ENCODE peak calls at places on chromosomes 4 and X, in six cellular contexts. Z is H1, O is NT2/D1, F is GM12878, I is HepG2, V is HCT116. R is an unnamed sample.

GRCh38 chrX:51614353-51614752 is 4.4 kb downstream of the CENPVL3 start:
- DNase-seq in V (peak; percentile 6), O (peak; percentile 13), F (no peak), Z (no peak), I (peak; percentile 2), R (peak; percentile 30)

GRCh38 chr4:23153076-23153475 is 460.3 kb downstream of the GBA3 start:
- DNase-seq in Z (no peak), F (no peak), O (no peak), I (no peak), V (no peak), R (no peak)

GRCh38 chrX:15269618-15270521 is at the start of gene ASB9:
- DNase-seq in F (no peak), Z (no peak), I (peak; percentile 78), V (peak; percentile 39), O (no peak), R (no peak)

GRCh38 chr4:74370912-74371311 is 6.0 kb downstream of the EREG start:
- DNase-seq in V (peak; percentile 70), I (peak; percentile 65), O (no peak), Z (no peak), F (no peak), R (peak; percentile 24)

GRCh38 chr4:40434126-40434692 is 99.1 kb downstream of the CHRNA9 start:
- DNase-seq in Z (no peak), V (no peak), F (no peak), I (no peak), O (peak; percentile 1), R (no peak)

GRCh38 chrX:38961936-38962335 is 160.7 kb downstream of the MID1IP1 start:
- DNase-seq in I (no peak), O (no peak), V (no peak), Z (no peak), F (no peak), R (no peak)

GRCh38 chrX:40155617-40156471 is 58.1 kb upstream of the BCOR start:
- DNase-seq in V (no peak), O (no peak), F (no peak), Z (no peak), I (no peak), R (peak; percentile 53)

GRCh38 chr4:174437324-174437723 is 85.0 kb downstream of the HPGD start:
- DNase-seq in V (no peak), Z (no peak), I (no peak), O (no peak), F (no peak), R (no peak)

GRCh38 chr4:183971938-183972490 is 66.9 kb downstream of the STOX2 start:
- DNase-seq in V (no peak), I (no peak), Z (no peak), O (no peak), F (no peak), R (no peak)

GRCh38 chr4:2623442-2623841 is 87.0 kb downstream of the FAM193A start:
- DNase-seq in O (no peak), Z (no peak), I (no peak), V (no peak), F (no peak), R (no peak)

GRCh38 chr4:111650146-111650545 is 495.1 kb upstream of the FAM241A start:
- DNase-seq in I (no peak), Z (no peak), V (no peak), F (no peak), O (no peak), R (no peak)

GRCh38 chrX:65575024-65575423 is 40.4 kb upstream of the LAS1L start:
- DNase-seq in F (no peak), V (no peak), Z (no peak), I (no peak), O (no peak), R (no peak)

GRCh38 chrX:47854474-47854873 is 17.8 kb downstream of the ZNF81 start:
- DNase-seq in V (no peak), Z (no peak), O (no peak), F (no peak), I (no peak), R (no peak)

GRCh38 chr4:130747842-130748241 is 1651.9 kb downstream of the C4orf33 start:
- DNase-seq in I (no peak), F (no peak), O (no peak), Z (no peak), V (peak; percentile 1), R (no peak)

GRCh38 chr4:123397276-123398150 is 918 bp downstream of the SPRY1 start:
- DNase-seq in Z (no peak), O (peak; percentile 22), F (no peak), V (peak; percentile 47), I (peak; percentile 75), R (peak; percentile 14)

GRCh38 chrX:68978211-68978780 is 149.5 kb downstream of the EFNB1 start:
- DNase-seq in Z (no peak), I (no peak), V (no peak), O (peak; percentile 30), F (no peak), R (no peak)

GRCh38 chrX:153672531-153673397 is 849 bp downstream of the PNCK start:
- DNase-seq in Z (no peak), F (no peak), I (no peak), O (no peak), V (no peak), R (peak; percentile 47)

GRCh38 chr4:41334182-41334581 is 77.5 kb downstream of the UCHL1 start:
- DNase-seq in V (no peak), I (no peak), F (no peak), Z (no peak), O (no peak), R (no peak)

GRCh38 chrX:50036481-50036880 is 114.1 kb downstream of the CLCN5 start:
- DNase-seq in O (no peak), V (no peak), F (no peak), I (no peak), Z (no peak), R (no peak)

GRCh38 chr4:177356191-177356590 is 46.5 kb downstream of the NEIL3 start:
- DNase-seq in O (no peak), V (no peak), Z (no peak), F (no peak), I (no peak), R (no peak)

GRCh38 chr4:149296503-149296902 is 519.1 kb downstream of the IQCM start:
- DNase-seq in O (no peak), I (no peak), F (no peak), Z (no peak), V (no peak), R (no peak)

GRCh38 chrX:100994352-100995281 is 25.1 kb downstream of the ARL13A start:
- DNase-seq in V (peak; percentile 47), I (peak; percentile 72), O (no peak), F (peak; percentile 8), Z (no peak), R (peak; percentile 36)

GRCh38 chrX:42748067-42748850 is 29.7 kb downstream of the PPP1R2C start:
- DNase-seq in Z (no peak), O (no peak), V (no peak), F (no peak), I (no peak), R (no peak)

GRCh38 chrX:21586001-21586400 is 72.1 kb downstream of the KLHL34 start:
- DNase-seq in O (no peak), Z (no peak), F (no peak), V (no peak), I (no peak), R (no peak)

GRCh38 chr4:47662975-47663374 is 174.9 kb downstream of the CORIN start:
- DNase-seq in V (peak; percentile 29), Z (no peak), O (no peak), F (no peak), I (peak; percentile 23), R (peak; percentile 21)

GRCh38 chrX:95058815-95059214 is 1384.8 kb downstream of the FAM133A start:
- DNase-seq in V (no peak), I (no peak), O (no peak), Z (no peak), F (no peak), R (no peak)

GRCh38 chr4:169619518-169619957 is 840 bp upstream of the CLCN3 start:
- DNase-seq in Z (no peak), F (no peak), O (peak; percentile 6), I (peak; percentile 64), V (peak; percentile 71), R (peak; percentile 76)

GRCh38 chrX:133859860-133860259 is 125.5 kb downstream of the GPC3 start:
- DNase-seq in V (no peak), Z (no peak), F (no peak), O (no peak), I (no peak), R (no peak)

GRCh38 chr4:635851-636627 is 10.7 kb downstream of the PDE6B start:
- DNase-seq in F (no peak), O (no peak), V (no peak), I (no peak), Z (no peak), R (no peak)

GRCh38 chr4:6437682-6438264 is 34.6 kb downstream of the PPP2R2C start:
- DNase-seq in F (no peak), V (no peak), O (no peak), Z (no peak), I (no peak), R (no peak)
- TF ChIP-seq ZNF274 in F (no peak), V (no peak), O (no peak), Z (no peak), I (no peak), R (no peak)

DNA sequence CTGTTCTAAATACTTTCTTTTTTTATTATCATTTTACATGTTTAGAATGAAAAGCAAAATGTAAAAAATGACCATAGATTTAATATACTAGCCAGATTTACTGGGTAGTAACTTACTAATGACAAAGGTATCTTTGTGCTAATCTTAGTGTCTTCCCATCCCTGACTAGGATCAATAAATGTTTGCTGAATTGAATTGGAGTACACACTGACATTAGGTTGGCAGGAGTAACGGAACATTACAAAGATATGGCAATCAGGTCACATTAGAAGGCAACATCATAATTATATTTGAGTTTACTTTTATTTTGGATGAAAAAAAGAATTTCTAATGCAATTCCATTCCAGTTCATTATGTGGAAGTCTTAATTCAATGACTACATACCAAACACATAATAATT is 77.8 kb downstream of the MID1 start:
- DNase-seq in Z (no peak), V (no peak), I (no peak), O (no peak), F (no peak), R (no peak)
- TF ChIP-seq ZNF274 in Z (no peak), V (no peak), I (no peak), O (no peak), F (no peak), R (no peak)

GRCh38 chr4:8587469-8588195 is 4.9 kb upstream of the CPZ start:
- DNase-seq in V (no peak), F (no peak), I (no peak), Z (no peak), O (no peak), R (no peak)
- TF ChIP-seq ZNF274 in V (no peak), F (no peak), I (no peak), Z (no peak), O (no peak), R (no peak)

DNA sequence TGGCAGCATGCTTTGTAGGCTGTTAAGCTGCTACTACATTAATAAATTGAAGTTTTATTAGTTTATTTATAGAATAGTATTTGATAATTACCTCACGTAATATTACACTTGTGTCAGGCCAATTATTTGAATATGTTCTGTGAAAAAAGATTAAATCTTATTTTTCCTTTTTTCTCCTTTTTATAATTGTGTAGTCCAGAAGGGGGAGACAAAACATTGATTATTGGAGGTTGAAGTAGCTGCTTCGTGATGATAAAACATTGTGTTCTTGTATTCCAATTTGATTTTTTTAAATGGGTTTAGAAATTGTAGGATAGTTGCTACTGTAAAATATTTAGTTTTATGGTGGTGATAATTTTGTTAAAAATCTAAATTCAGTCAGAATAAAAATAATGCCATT is 85.7 kb downstream of the DIAPH2 start:
- DNase-seq in V (no peak), O (no peak), I (peak; percentile 0), F (no peak), Z (no peak), R (no peak)
- TF ChIP-seq ZNF274 in V (no peak), O (no peak), I (no peak), F (no peak), Z (no peak), R (no peak)